ENCODE peak calls at places on chromosome 13, in four cellular contexts. One of them, this sample, is unnamed.

GRCh38 chr13:73656863-73657262 is 477.3 kb downstream of the KLF12 start:
- DNase-seq in HuH-7.5: no peak
- DNase-seq in heart right ventricle: no peak
- DNase-seq in HCT116: no peak
- DNase-seq in this sample: no peak

GRCh38 chr13:104461049-104461448 is 1394.8 kb upstream of the SLC10A2 start:
- DNase-seq in heart right ventricle: no peak
- DNase-seq in HuH-7.5: no peak
- DNase-seq in HCT116: no peak
- DNase-seq in this sample: no peak

GRCh38 chr13:112053744-112054615 is 13.0 kb upstream of the SOX1 start:
- DNase-seq in HCT116: no peak
- DNase-seq in heart right ventricle: no peak
- DNase-seq in HuH-7.5: no peak
- DNase-seq in this sample: no peak

GRCh38 chr13:52738719-52739467 is 727 bp downstream of the CNMD start:
- DNase-seq in HCT116: no peak
- DNase-seq in heart right ventricle: no peak
- DNase-seq in HuH-7.5: peak
- DNase-seq in this sample: no peak

GRCh38 chr13:41456768-41457588 is at the start of gene RGCC:
- DNase-seq in heart right ventricle: peak
- DNase-seq in HuH-7.5: peak
- DNase-seq in HCT116: peak
- DNase-seq in this sample: peak

GRCh38 chr13:109307027-109307426 is 479.4 kb downstream of the IRS2 start:
- DNase-seq in heart right ventricle: no peak
- DNase-seq in HuH-7.5: no peak
- DNase-seq in HCT116: no peak
- DNase-seq in this sample: no peak

GRCh38 chr13:72586519-72586918 is 140.9 kb downstream of the MZT1 start:
- DNase-seq in heart right ventricle: no peak
- DNase-seq in HuH-7.5: no peak
- DNase-seq in HCT116: no peak
- DNase-seq in this sample: no peak

GRCh38 chr13:35672611-35673010 is 196.1 kb upstream of the MAB21L1 start:
- DNase-seq in HCT116: no peak
- DNase-seq in HuH-7.5: no peak
- DNase-seq in heart right ventricle: no peak
- DNase-seq in this sample: no peak

GRCh38 chr13:31913459-31913858 is 118.1 kb upstream of the FRY start:
- DNase-seq in HuH-7.5: no peak
- DNase-seq in HCT116: no peak
- DNase-seq in heart right ventricle: no peak
- DNase-seq in this sample: no peak

GRCh38 chr13:73335226-73335625 is 276.4 kb downstream of the KLF5 start:
- DNase-seq in HCT116: peak
- DNase-seq in HuH-7.5: no peak
- DNase-seq in heart right ventricle: no peak
- DNase-seq in this sample: no peak

This sample was measured in effector CD4-positive, alpha-beta T cell.